ENCODE peak calls at places on chromosome 6, in five cellular contexts. P, H, W, U and B are unnamed samples. For H3K4me1, the result is how much of the 10 kb centered on the place peaks cover.

GRCh38 chr6:145815351-145815772 is 767 bp upstream of the FBXO30 start:
- DNase-seq in W (peak), P (no peak), H (no peak), U (no peak), B (no peak)

GRCh38 chr6:125528614-125529013 is 220.8 kb upstream of the HEY2 start:
- DNase-seq in H (no peak), P (no peak), U (no peak), W (peak), B (no peak)

GRCh38 chr6:122491915-122492537 is 20.4 kb upstream of the SERINC1 start:
- DNase-seq in P (peak), H (peak), W (peak), U (peak), B (peak)

GRCh38 chr6:148836751-148837150 is 89.9 kb downstream of the UST start:
- DNase-seq in W (no peak), U (no peak), P (peak), H (no peak), B (no peak)

GRCh38 chr6:31947864-31948263 is 2.0 kb downstream of the CFB start:
- DNase-seq in U (no peak), H (no peak), P (no peak), W (no peak), B (no peak)

GRCh38 chr6:32244270-32244669 is 20.4 kb upstream of the NOTCH4 start:
- DNase-seq in H (no peak), W (no peak), U (no peak), P (no peak), B (no peak)

GRCh38 chr6:106546322-106547052 is 82.8 kb downstream of the RTN4IP1 start:
- DNase-seq in P (peak), U (no peak), W (no peak), H (no peak), B (peak)

GRCh38 chr6:53312355-53312754 is 36.4 kb downstream of the ELOVL5 start:
- DNase-seq in W (no peak), P (no peak), H (no peak), U (no peak), B (no peak)

GRCh38 chr6:118187568-118188164 is 280.6 kb downstream of the SLC35F1 start:
- DNase-seq in W (no peak), H (no peak), U (no peak), P (no peak), B (no peak)

GRCh38 chr6:141874930-141875602 is 257.7 kb upstream of the GJE1 start:
- DNase-seq in U (no peak), H (no peak), P (no peak), W (no peak), B (no peak)

GRCh38 chr6:28683945-28684538 is 158.4 kb downstream of the GPX5 start:
- DNase-seq in P (peak), H (no peak), W (peak), U (no peak), B (peak)

GRCh38 chr6:145561095-145561820 is 174.1 kb downstream of the EPM2A start:
- DNase-seq in U (no peak), P (peak), H (no peak), W (no peak), B (no peak)

GRCh38 chr6:27145731-27146455 is 101.6 kb upstream of the PRSS16 start:
- DNase-seq in P (peak), H (no peak), W (peak), U (peak), B (peak)

GRCh38 chr6:17178754-17179153 is 76.9 kb downstream of the STMND1 start:
- DNase-seq in H (no peak), U (no peak), P (no peak), W (no peak), B (no peak)

GRCh38 chr6:17178301-17178700 is 76.5 kb downstream of the STMND1 start:
- DNase-seq in W (no peak), U (no peak), P (no peak), H (no peak), B (no peak)

GRCh38 chr6:17179246-17180073 is 77.6 kb downstream of the STMND1 start:
- DNase-seq in W (no peak), U (no peak), P (peak), H (no peak), B (peak)
- H3K4me1 ChIP-seq in W (under half), U (under half), P (under half), H (under half), B (under half)

DNA sequence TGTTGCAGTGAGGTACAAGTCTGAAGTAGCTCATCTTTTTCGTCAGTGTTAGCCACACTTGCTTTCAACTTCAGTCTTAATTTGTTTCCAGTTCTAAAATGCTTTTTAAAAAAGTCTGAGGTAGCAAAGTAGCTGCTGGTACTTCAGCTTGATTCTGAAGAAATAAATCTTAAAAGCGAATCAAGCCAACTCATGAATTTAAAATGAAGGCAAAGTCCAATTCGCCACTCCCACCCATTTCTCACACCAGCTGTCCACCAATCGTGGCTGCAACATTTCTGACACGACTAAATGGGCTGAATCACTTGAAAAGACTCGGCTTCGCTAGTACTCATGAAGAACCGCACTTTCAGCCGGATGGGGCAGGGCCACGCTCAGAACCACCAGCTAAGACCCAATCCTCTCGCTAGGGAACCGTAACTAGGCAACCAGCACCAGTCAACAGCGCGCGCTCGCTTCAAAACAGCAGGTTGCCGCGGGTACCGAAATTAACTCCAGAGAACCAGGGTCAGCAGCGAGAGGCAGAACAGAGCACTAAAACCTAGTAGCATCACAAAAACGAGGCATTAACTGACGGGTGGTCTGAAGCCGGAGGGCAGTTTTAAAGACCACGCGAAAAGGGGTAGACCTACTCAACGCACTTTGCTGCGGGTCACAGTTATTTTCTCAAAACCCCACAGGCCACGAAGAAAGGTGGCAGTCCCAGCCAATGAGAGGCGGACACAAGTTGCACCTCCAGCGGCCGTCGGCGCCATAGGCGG is 900 bp downstream of the BCLAF1 start:
- DNase-seq in U (peak), W (peak), H (peak), P (peak), B (peak)
- H3K4me1 ChIP-seq in U (half or more), W (under half), H (under half), P (under half), B (under half)

DNA sequence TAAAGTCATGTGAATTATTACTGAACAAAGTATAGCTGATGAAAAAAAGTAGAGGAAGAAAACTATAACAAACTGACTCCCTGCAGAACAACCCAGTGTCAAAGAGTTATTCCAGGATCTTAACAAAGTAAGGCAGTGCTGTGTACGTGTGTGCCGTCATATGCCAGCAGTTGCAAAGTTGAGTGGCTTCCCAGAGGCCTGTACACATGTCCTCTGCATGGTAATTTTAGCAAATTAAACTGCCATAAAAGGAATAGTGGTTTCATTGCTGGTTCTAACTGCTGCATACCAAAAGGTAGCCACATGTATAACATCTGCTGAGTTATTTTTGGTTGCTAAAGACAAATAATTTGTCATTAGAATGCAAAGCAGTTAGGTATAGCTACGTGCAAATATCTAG is 44.8 kb downstream of the RIPOR2 start:
- DNase-seq in W (no peak), U (no peak), P (no peak), H (no peak), B (no peak)
- H3K4me1 ChIP-seq in W (under half), U (under half), P (under half), H (under half), B (under half)

GRCh38 chr6:15252205-15252604 is 6.3 kb downstream of the JARID2 start:
- DNase-seq in W (no peak), U (no peak), H (no peak), P (no peak), B (no peak)

GRCh38 chr6:15250440-15251168 is 4.7 kb downstream of the JARID2 start:
- DNase-seq in P (no peak), U (no peak), W (no peak), H (no peak), B (no peak)

GRCh38 chr6:15255481-15256414 is 9.9 kb downstream of the JARID2 start:
- DNase-seq in W (no peak), U (no peak), H (no peak), P (no peak), B (peak)

GRCh38 chr6:15254074-15254975 is 8.5 kb downstream of the JARID2 start:
- DNase-seq in P (peak), U (no peak), W (peak), H (no peak), B (no peak)

DNA sequence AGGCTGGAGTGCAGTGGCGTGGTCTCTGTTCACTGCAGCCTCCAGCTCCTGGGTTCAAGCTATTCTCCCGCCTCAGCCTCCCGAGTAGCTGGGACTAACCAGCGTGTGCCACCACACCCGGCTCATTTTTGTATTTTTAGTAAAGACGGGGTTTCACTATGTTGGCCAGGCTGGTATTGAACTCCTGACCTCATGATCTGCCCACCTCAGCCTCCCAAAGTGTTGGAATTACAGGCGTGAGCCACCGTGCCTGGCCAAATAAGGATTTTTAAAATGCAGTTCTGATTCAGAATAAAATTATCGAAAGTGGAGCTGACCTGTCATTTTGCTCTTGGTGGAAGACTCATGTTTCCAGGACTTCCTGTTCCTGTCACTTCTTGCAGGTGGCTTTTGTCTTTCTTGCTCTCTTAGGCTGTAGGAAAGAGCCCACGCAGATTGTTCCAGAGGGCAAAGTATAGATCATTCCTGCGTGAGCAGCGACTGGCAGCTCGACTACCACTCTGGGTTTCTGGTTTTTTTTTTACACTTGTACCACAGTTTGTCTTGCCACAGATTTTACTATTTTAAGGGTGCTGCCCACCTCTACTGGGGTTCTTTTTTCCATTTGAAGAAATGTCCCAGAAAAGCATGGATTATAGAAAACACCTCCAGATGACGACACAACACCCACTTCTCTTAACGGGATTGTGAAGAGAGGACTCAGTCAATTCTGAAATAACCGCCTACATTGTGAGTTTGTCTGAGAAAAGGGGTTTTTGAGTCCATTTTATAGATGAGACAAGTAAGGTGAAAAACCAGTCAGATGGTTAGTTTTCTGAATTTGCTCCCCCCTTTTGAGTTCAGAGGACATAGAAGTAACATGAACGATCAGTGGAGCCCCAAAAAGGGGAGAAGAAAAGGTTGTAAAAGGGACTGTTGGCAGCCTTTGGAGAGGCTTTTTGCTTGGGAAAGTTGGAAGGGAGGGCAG is 7.5 kb downstream of the JARID2 start:
- DNase-seq in U (no peak), W (no peak), H (no peak), P (no peak), B (no peak)
- H3K4me1 ChIP-seq in U (half or more), W (under half), H (under half), P (under half), B (under half)

GRCh38 chr6:157561037-157561790 is 180.2 kb downstream of the ZDHHC14 start:
- DNase-seq in H (no peak), W (no peak), P (no peak), U (no peak), B (no peak)

GRCh38 chr6:157561929-157562810 is 181.2 kb downstream of the ZDHHC14 start:
- DNase-seq in U (no peak), W (no peak), P (no peak), H (no peak), B (no peak)

GRCh38 chr6:157562997-157563396 is 182.0 kb downstream of the ZDHHC14 start:
- DNase-seq in U (no peak), P (no peak), W (no peak), H (no peak), B (no peak)

GRCh38 chr6:157559201-157559756 is 178.3 kb downstream of the ZDHHC14 start:
- DNase-seq in P (no peak), W (no peak), H (no peak), U (no peak), B (no peak)

DNA sequence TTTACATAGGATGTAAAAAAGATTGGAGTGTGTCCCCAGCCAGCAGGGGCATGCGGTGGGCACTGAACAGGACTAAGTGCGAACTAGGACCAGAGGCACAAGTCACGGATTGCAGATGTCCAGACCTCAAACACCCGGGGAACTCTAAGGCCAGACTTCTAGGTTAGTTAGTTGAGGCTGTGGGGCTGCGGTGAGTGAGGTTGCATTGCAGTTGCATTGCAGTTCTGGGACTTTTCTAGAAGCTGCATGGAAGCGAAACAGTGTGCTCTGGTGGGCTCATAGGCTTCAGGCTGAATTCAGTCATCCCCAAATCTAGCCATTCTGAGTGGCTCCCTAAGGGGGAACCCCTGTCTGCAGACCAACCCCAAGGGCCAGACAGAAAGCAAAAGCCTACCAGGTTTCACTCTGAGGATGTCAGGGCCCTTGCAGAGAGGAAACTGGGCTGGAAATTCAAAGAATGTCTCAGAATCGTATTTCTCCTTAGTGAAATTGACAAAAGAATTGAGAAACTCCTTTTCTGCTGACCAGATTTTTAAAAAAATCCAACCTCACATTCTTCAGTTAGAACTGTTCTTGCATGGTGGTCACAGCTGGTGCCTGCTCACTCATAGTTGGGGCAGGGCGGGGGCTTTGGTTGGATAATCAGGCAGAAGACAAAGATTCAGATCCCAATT is 182.8 kb downstream of the ZDHHC14 start:
- DNase-seq in H (no peak), P (no peak), W (no peak), U (no peak), B (no peak)
- H3K4me1 ChIP-seq in H (under half), P (under half), W (under half), U (under half), B (under half)

GRCh38 chr6:13098006-13098405 is 230.3 kb downstream of the TBC1D7 start:
- DNase-seq in H (no peak), U (no peak), P (no peak), W (no peak), B (no peak)

GRCh38 chr6:13099771-13100170 is 228.6 kb downstream of the TBC1D7 start:
- DNase-seq in U (no peak), H (no peak), W (no peak), P (peak), B (no peak)

GRCh38 chr6:13096084-13096483 is 232.3 kb downstream of the TBC1D7 start:
- DNase-seq in H (no peak), W (no peak), P (no peak), U (no peak), B (no peak)

GRCh38 chr6:13098808-13099570 is 229.3 kb downstream of the TBC1D7 start:
- DNase-seq in U (no peak), W (no peak), H (no peak), P (no peak), B (no peak)

GRCh38 chr6:13097454-13097853 is 230.9 kb downstream of the TBC1D7 start:
- DNase-seq in H (no peak), U (no peak), W (no peak), P (no peak), B (no peak)
- H3K4me1 ChIP-seq in H (under half), U (under half), W (under half), P (under half), B (under half)

DNA sequence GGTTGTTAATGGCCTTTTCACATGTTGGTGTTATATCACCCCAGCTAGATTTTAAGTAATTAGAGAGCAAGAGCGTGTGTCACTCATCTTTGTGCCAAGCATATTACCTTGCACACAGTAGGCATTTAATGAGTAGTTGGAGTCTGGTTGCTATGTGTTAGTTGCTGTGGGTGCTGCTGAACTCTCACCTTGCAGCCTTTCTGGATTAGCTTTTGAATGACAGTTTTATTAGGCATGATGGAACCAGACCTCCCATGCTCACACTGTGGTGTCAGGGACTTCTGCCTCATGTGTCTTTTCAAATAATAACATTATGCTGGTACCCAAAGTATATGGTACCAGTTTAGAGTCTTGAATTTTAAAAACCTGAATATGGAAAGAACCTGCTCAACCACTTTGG is 55.9 kb downstream of the TRAF3IP2 start:
- DNase-seq in W (no peak), U (no peak), P (no peak), H (no peak), B (no peak)
- H3K4me1 ChIP-seq in W (under half), U (under half), P (under half), H (under half), B (under half)

DNA sequence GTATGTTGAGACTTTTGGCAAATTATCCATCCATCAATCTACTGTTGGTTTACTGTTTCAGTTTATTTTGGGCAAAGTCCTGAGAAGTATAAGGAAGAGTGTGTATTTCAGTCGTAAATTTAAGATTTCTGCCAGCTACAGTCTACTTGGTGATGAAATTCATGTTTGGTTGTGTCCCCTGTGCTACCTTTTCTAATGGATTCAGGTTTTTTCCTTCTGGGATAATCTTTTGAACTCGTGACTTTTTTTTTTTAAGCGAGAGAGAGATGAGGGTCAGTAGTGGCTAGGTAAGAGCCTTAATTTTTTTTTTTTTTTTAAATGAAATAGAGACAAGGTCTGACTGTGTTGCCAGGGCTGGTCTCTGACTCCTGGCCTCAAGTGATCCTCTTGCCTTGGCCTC is 772 bp upstream of the TMEM217 start:
- DNase-seq in W (no peak), H (no peak), P (no peak), U (no peak), B (no peak)
- H3K4me1 ChIP-seq in W (under half), H (under half), P (under half), U (under half), B (under half)